ENCODE peak calls at places on chromosomes 6 and 20, in five cellular contexts. G, R, A, B and U are unnamed samples.

GRCh38 chr6:159645659-159646058 is 47.4 kb downstream of the SOD2 start:
- DNase-seq in G (no peak), R (no peak), A (no peak), B (no peak), U (no peak)

GRCh38 chr6:7170117-7170732 is 62.5 kb downstream of the RREB1 start:
- DNase-seq in G (no peak), R (no peak), A (no peak), B (no peak), U (no peak)

GRCh38 chr6:67854098-67854497 is 781.0 kb upstream of the ADGRB3 start:
- DNase-seq in G (no peak), R (no peak), A (no peak), B (no peak), U (no peak)

GRCh38 chr6:12538881-12539357 is 177.6 kb upstream of the PHACTR1 start:
- DNase-seq in G (peak), R (no peak), A (no peak), B (no peak), U (no peak)

GRCh38 chr6:96542702-96543101 is 20.2 kb upstream of the FHL5 start:
- DNase-seq in G (no peak), R (no peak), A (no peak), B (no peak), U (no peak)

GRCh38 chr6:137488736-137489409 is 5.3 kb downstream of the OLIG3 start:
- DNase-seq in G (no peak), R (no peak), A (peak), B (no peak), U (no peak)

GRCh38 chr6:3022765-3023662 is 23.3 kb downstream of the NQO2 start:
- DNase-seq in G (peak), R (no peak), A (no peak), B (peak), U (peak)

GRCh38 chr6:75748743-75749538 is at the start of gene MYO6:
- DNase-seq in G (peak), R (peak), A (peak), B (peak), U (peak)

GRCh38 chr6:72413884-72414283 is 208.0 kb upstream of the KCNQ5 start:
- DNase-seq in G (no peak), R (no peak), A (no peak), B (no peak), U (no peak)

GRCh38 chr6:1760876-1761275 is 151.2 kb downstream of the FOXC1 start:
- DNase-seq in G (no peak), R (no peak), A (no peak), B (no peak), U (no peak)

GRCh38 chr6:33430991-33431879 is 11.4 kb downstream of the SYNGAP1 start:
- DNase-seq in G (peak), R (peak), A (peak), B (peak), U (peak)

GRCh38 chr20:58177799-58178198 is 50.7 kb downstream of the ANKRD60 start:
- DNase-seq in G (no peak), R (no peak), A (no peak), B (no peak), U (no peak)

GRCh38 chr6:127162808-127163207 is 44.3 kb downstream of the RSPO3 start:
- DNase-seq in G (no peak), R (no peak), A (no peak), B (no peak), U (no peak)

GRCh38 chr6:134754013-134754690 is 195.7 kb downstream of the ALDH8A1 start:
- DNase-seq in G (no peak), R (no peak), A (no peak), B (no peak), U (no peak)

GRCh38 chr6:36547646-36548400 is 544 bp upstream of the STK38 start:
- DNase-seq in G (no peak), R (no peak), A (no peak), B (no peak), U (no peak)

GRCh38 chr6:161091151-161091550 is 99.6 kb downstream of the MAP3K4 start:
- DNase-seq in G (no peak), R (no peak), A (no peak), B (no peak), U (no peak)

GRCh38 chr6:54702772-54703171 is 143.8 kb upstream of the FAM83B start:
- DNase-seq in G (no peak), R (no peak), A (no peak), B (no peak), U (no peak)

GRCh38 chr6:157332813-157333212 is 9.5 kb upstream of the TMEM242 start:
- DNase-seq in G (no peak), R (no peak), A (no peak), B (no peak), U (no peak)

GRCh38 chr20:63934271-63935068 is 21.7 kb downstream of the UCKL1 start:
- DNase-seq in G (no peak), R (peak), A (peak), B (no peak), U (no peak)

GRCh38 chr20:44074252-44075151 is 112.5 kb downstream of the JPH2 start:
- DNase-seq in G (peak), R (no peak), A (no peak), B (no peak), U (no peak)

GRCh38 chr20:48626226-48626937 is 201.4 kb downstream of the PREX1 start:
- DNase-seq in G (no peak), R (no peak), A (no peak), B (no peak), U (no peak)

GRCh38 chr20:4606046-4606445 is 115.7 kb upstream of the PRND start:
- DNase-seq in G (no peak), R (no peak), A (no peak), B (no peak), U (no peak)

GRCh38 chr20:62929051-62929538 is 2.8 kb upstream of the DIDO1 start:
- DNase-seq in G (peak), R (peak), A (peak), B (peak), U (peak)

GRCh38 chr20:34773726-34774125 is 51.7 kb downstream of the NCOA6 start:
- DNase-seq in G (no peak), R (no peak), A (no peak), B (no peak), U (no peak)

GRCh38 chr6:150142304-150142656 is 564 bp upstream of the PPP1R14C start:
- DNase-seq in G (no peak), R (no peak), A (no peak), B (no peak), U (peak)

GRCh38 chr6:83509416-83509815 is 2.9 kb upstream of the PRSS35 start:
- DNase-seq in G (no peak), R (no peak), A (no peak), B (no peak), U (no peak)

GRCh38 chr20:40965671-40966070 is 63.0 kb upstream of the TOP1 start:
- DNase-seq in G (no peak), R (no peak), A (no peak), B (no peak), U (no peak)

GRCh38 chr20:40963505-40963845 is 65.1 kb upstream of the TOP1 start:
- DNase-seq in G (no peak), R (no peak), A (no peak), B (no peak), U (no peak)

GRCh38 chr20:40966516-40967185 is 62.0 kb upstream of the TOP1 start:
- DNase-seq in G (no peak), R (no peak), A (no peak), B (no peak), U (no peak)

GRCh38 chr20:40962733-40963504 is 65.7 kb upstream of the TOP1 start:
- DNase-seq in G (peak), R (peak), A (peak), B (peak), U (peak)

DNA sequence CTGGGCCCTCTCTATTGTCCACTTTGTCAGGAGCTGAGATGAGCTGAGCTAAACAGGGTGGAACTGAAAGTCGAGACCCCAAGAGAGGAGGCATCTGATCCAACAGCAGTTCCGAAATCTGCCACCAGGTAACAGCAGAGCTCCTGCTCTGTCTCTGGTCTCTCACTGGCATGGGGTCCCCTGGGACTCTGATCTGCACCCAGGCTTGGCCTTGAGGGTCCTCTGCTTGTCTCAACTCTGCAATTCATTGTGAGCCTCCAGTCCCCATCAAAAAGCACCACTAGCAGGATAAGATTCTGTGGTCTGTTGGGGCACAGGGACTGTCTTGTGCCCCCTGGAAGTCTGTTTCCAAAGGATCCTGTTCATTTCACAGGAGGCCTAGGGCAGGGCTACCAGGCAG is 62.5 kb upstream of the TOP1 start:
- DNase-seq in G (no peak), R (peak), A (no peak), B (no peak), U (no peak)
- TF ChIP-seq CTCF in G (no peak), R (peak), A (peak), B (no peak), U (peak)

DNA sequence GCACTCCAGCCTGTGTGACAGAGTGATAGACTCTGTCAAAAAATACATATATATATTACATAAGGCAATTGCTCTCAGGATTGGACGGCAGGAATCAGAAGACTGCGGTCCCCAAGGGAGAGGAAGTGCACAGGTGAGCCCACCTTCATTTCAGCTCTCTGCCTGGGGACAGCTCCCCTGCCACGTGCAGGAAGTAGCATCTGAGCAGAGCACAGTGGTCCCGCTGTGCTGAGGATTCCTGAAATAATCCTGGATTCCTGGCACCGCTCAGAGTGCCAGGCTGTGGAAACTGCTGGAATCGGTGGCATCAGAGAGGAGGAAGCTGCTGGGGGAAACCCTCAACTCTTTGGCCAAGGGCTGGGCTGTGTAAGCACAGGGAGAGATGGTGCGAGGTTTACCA is 27.7 kb downstream of the NFATC2 start:
- DNase-seq in G (no peak), R (no peak), A (no peak), B (no peak), U (no peak)
- TF ChIP-seq CTCF in G (no peak), R (no peak), A (no peak), B (no peak), U (no peak)

GRCh38 chr6:117352466-117353081 is 73.2 kb downstream of the ROS1 start:
- DNase-seq in G (no peak), R (no peak), A (no peak), B (no peak), U (peak)
- TF ChIP-seq CTCF in G (no peak), R (peak), A (peak), B (no peak), U (peak)

GRCh38 chr6:84549912-84550311 is 214.5 kb downstream of the TBX18 start:
- DNase-seq in G (no peak), R (peak), A (no peak), B (no peak), U (no peak)
- TF ChIP-seq CTCF in G (no peak), R (peak), A (no peak), B (no peak), U (no peak)

GRCh38 chr20:37977786-37978185 is 55.5 kb downstream of the TTI1 start:
- DNase-seq in G (no peak), R (no peak), A (no peak), B (no peak), U (no peak)
- TF ChIP-seq CTCF in G (no peak), R (no peak), A (no peak), B (no peak), U (no peak)

GRCh38 chr6:39902786-39903465 is 31.3 kb downstream of the MOCS1 start:
- DNase-seq in G (no peak), R (no peak), A (no peak), B (no peak), U (no peak)
- TF ChIP-seq CTCF in G (no peak), R (no peak), A (no peak), B (no peak), U (no peak)

GRCh38 chr6:112029045-112029822 is 24.7 kb upstream of the CCN6 start:
- DNase-seq in G (peak), R (peak), A (peak), B (no peak), U (peak)
- TF ChIP-seq CTCF in G (peak), R (peak), A (peak), B (no peak), U (peak)

GRCh38 chr6:121356575-121356974 is 22.3 kb upstream of the TBC1D32 start:
- DNase-seq in G (no peak), R (no peak), A (no peak), B (no peak), U (no peak)
- TF ChIP-seq CTCF in G (no peak), R (peak), A (peak), B (no peak), U (no peak)

GRCh38 chr6:106163446-106163965 is 77.4 kb downstream of the PRDM1 start:
- DNase-seq in G (no peak), R (no peak), A (no peak), B (peak), U (no peak)
- TF ChIP-seq CTCF in G (no peak), R (no peak), A (no peak), B (no peak), U (no peak)

DNA sequence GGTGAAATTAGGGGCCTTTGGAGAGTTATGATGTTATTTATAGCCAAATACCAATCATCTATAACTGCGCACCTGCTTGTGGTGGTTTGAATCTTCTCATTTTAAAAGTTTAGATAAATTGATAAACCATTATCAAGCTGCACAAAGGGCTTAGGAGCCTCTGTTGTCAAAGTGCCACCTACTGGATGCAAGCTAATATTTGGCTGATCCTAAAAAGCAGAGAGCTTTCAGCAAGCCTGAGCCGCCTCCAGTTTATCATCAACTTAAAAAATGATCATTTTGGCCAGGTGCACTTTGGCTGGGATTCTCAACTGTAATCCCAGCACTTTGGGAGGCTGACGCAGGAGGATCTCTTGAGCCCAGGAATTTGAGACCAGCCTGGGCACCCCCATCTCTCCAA is 58.5 kb upstream of the ATXN1 start:
- DNase-seq in G (no peak), R (no peak), A (no peak), B (no peak), U (no peak)
- TF ChIP-seq CTCF in G (no peak), R (no peak), A (peak), B (no peak), U (peak)